ENCODE peak calls at places on chromosome 2, in five cellular contexts. G, F, O, T and P are unnamed samples.

GRCh38 chr2:21256006-21256405 is 132.2 kb downstream of the TDRD15 start:
- DNase-seq in F (no peak), O (no peak), T (no peak), G (no peak), P (peak; percentile 22)

GRCh38 chr2:203706403-203706802 is at the start of gene CD28:
- DNase-seq in G (no peak), F (no peak), T (no peak), O (no peak), P (no peak)

GRCh38 chr2:235162070-235162469 is 210.3 kb downstream of the SH3BP4 start:
- DNase-seq in O (no peak), F (no peak), G (no peak), T (no peak), P (no peak)

GRCh38 chr2:173990970-173991819 is 26.0 kb upstream of the SP3 start:
- DNase-seq in F (peak; percentile 43), O (peak; percentile 94), G (peak; percentile 83), T (no peak), P (no peak)

GRCh38 chr2:70728128-70728527 is 39.9 kb downstream of the ADD2 start:
- DNase-seq in T (no peak), G (peak; percentile 10), O (no peak), F (no peak), P (no peak)

GRCh38 chr2:195533771-195534642 is 123.0 kb upstream of the SLC39A10 start:
- DNase-seq in O (peak; percentile 84), F (no peak), G (peak; percentile 99), T (peak; percentile 47), P (peak; percentile 82)

GRCh38 chr2:232634319-232635150 is 1.1 kb downstream of the EFHD1 start:
- DNase-seq in T (no peak), O (no peak), F (peak; percentile 44), G (no peak), P (no peak)

GRCh38 chr2:11872247-11872947 is 126.0 kb downstream of the LPIN1 start:
- DNase-seq in T (no peak), O (no peak), G (no peak), F (no peak), P (no peak)

GRCh38 chr2:27133195-27133875 is 1.1 kb downstream of the PREB start:
- DNase-seq in T (no peak), O (no peak), G (peak; percentile 41), F (peak; percentile 55), P (no peak)
- H3K4me3 ChIP-seq in T (peak overlapping the region; percentile 83), O (peak overlapping the region; percentile 98), G (peak overlapping the region; percentile 96), F (peak overlapping the region; percentile 97), P (peak overlapping the region; percentile 89)

DNA sequence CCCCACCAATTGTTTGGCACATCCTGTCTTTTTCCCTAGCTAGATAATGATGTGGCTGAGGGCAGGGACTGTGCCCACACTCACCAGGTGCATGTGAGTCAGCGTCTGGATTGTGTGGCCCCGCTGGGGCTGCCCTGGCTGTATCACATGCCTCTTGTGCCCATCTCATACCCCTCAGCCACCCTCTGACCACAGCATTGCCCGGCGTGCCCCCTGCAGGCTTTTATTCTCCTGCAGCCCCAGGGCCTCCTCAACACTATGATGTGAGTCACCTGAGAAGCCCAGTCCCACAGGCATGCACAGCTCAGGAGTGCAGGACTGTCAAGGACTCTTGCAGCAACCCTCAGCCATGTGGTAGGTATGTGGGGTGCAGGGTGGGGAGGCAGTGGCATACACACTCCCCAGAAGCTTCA is 14.8 kb upstream of the STEAP3 start:
- DNase-seq in G (no peak), T (peak; percentile 99), O (no peak), F (no peak), P (peak; percentile 26)
- H3K4me2 ChIP-seq in G (no peak overlapping the region), T (peak overlapping the region; percentile 33), O (no peak overlapping the region), F (no peak overlapping the region), P (peak overlapping the region; percentile 17)

GRCh38 chr2:237487496-237487895 is 445 bp downstream of the MLPH start:
- DNase-seq in F (no peak), G (no peak), O (no peak), T (peak; percentile 52), P (no peak)
- H3K4me3 ChIP-seq in F (peak overlapping the region; percentile 84), G (peak overlapping the region; percentile 84), O (peak overlapping the region; percentile 64), T (peak overlapping the region; percentile 70), P (peak overlapping the region; percentile 86)

GRCh38 chr2:44768438-44769236 is 172.9 kb upstream of the SIX3 start:
- DNase-seq in O (no peak), G (no peak), F (no peak), T (no peak), P (no peak)
- H3K4me2 ChIP-seq in O (no peak overlapping the region), G (no peak overlapping the region), F (no peak overlapping the region), T (no peak overlapping the region), P (no peak overlapping the region)

DNA sequence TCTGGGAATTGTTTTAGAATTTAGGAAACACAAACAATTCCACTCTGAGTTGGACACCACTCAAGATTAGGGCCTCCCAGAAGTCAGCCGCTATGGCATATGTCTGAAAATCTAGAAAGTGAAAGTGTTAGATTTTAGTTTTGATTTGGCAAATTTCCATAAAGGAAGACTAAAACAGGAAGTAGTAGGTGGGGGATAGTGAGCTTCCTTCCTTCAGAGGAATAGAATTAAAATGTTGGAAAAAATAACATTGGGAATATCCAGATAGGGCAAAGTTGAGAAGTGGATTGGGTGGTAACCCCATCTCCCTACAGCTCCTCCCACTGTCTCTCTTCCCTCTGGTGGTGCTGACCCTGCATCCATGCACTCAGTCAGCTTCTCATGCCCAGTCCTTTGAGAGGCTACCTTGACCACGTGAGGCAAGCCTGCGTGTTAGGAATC is 83.4 kb downstream of the POLE4 start:
- DNase-seq in T (no peak), G (no peak), O (no peak), F (no peak), P (no peak)
- H3K4me3 ChIP-seq in T (no peak overlapping the region), G (no peak overlapping the region), O (no peak overlapping the region), F (no peak overlapping the region), P (no peak overlapping the region)